ENCODE peak calls at places on chromosome 11, in four cellular contexts. H, P, T and M are unnamed samples.

GRCh38 chr11:80855975-80856524 is 1415.2 kb upstream of the TENM4 start:
- DNase-seq in H (no peak), P (no peak), T (no peak), M (no peak)

GRCh38 chr11:110088535-110089344 is 4.5 kb upstream of the ZC3H12C start:
- DNase-seq in H (no peak), P (no peak), T (no peak), M (no peak)

GRCh38 chr11:66327171-66328035 is 8.8 kb downstream of the RIN1 start:
- DNase-seq in H (no peak), P (no peak), T (no peak), M (no peak)

GRCh38 chr11:17773674-17774073 is 39.1 kb downstream of the KCNC1 start:
- DNase-seq in H (no peak), P (no peak), T (no peak), M (no peak)

GRCh38 chr11:131064373-131064991 is 148.2 kb upstream of the SNX19 start:
- DNase-seq in H (peak; percentile 82), P (peak; percentile 42), T (peak; percentile 5), M (peak; percentile 77)

GRCh38 chr11:35030716-35031213 is 108.2 kb upstream of the CD44 start:
- DNase-seq in H (no peak), P (no peak), T (no peak), M (no peak)

GRCh38 chr11:44681698-44682097 is 45.1 kb upstream of the TSPAN18 start:
- DNase-seq in H (no peak), P (no peak), T (no peak), M (peak; percentile 9)

GRCh38 chr11:17930544-17931144 is 82.2 kb downstream of the SERGEF start:
- DNase-seq in H (no peak), P (no peak), T (no peak), M (no peak)

GRCh38 chr11:31702966-31703365 is 108.2 kb downstream of the PAX6 start:
- DNase-seq in H (no peak), P (peak; percentile 16), T (no peak), M (no peak)

GRCh38 chr11:111185259-111185658 is 60.3 kb upstream of the POU2AF2 start:
- DNase-seq in H (no peak), P (no peak), T (no peak), M (no peak)

GRCh38 chr11:10876168-10876567 is 18.3 kb upstream of the ZBED5 start:
- DNase-seq in H (no peak), P (no peak), T (no peak), M (no peak)

GRCh38 chr11:42273977-42274376 is 814.5 kb upstream of the LRRC4C start:
- DNase-seq in H (no peak), P (no peak), T (no peak), M (no peak)

GRCh38 chr11:73244589-73245240 is 26.6 kb downstream of the P2RY2 start:
- DNase-seq in H (no peak), P (no peak), T (no peak), M (no peak)

GRCh38 chr11:76962583-76963416 is 71.4 kb upstream of the B3GNT6 start:
- DNase-seq in H (no peak), P (peak; percentile 95), T (peak; percentile 11), M (no peak)

GRCh38 chr11:114832532-114833125 is 154.3 kb downstream of the NXPE2 start:
- DNase-seq in H (no peak), P (no peak), T (no peak), M (no peak)

GRCh38 chr11:17300372-17300771 is 23.8 kb downstream of the NUCB2 start:
- DNase-seq in H (no peak), P (no peak), T (no peak), M (no peak)

GRCh38 chr11:3920148-3920852 is 64.8 kb downstream of the STIM1 start:
- DNase-seq in H (no peak), P (no peak), T (peak; percentile 57), M (no peak)

GRCh38 chr11:65594991-65595920 is at the start of gene KCNK7:
- DNase-seq in H (no peak), P (no peak), T (no peak), M (no peak)

GRCh38 chr11:119483341-119483880 is 60.4 kb upstream of the THY1 start:
- DNase-seq in H (no peak), P (no peak), T (no peak), M (no peak)

GRCh38 chr11:18379201-18379600 is 15.2 kb upstream of the LDHA start:
- DNase-seq in H (no peak), P (no peak), T (no peak), M (no peak)

GRCh38 chr11:12050911-12051667 is 42.7 kb upstream of the DKK3 start:
- DNase-seq in H (no peak), P (no peak), T (no peak), M (no peak)

GRCh38 chr11:110251837-110252236 is 44.6 kb downstream of the RDX start:
- DNase-seq in H (no peak), P (no peak), T (no peak), M (peak; percentile 9)

GRCh38 chr11:123100378-123101085 is 38.6 kb upstream of the HSPA8 start:
- DNase-seq in H (no peak), P (no peak), T (no peak), M (no peak)

GRCh38 chr11:123107945-123108344 is 46.0 kb upstream of the HSPA8 start:
- DNase-seq in H (no peak), P (no peak), T (no peak), M (no peak)

DNA sequence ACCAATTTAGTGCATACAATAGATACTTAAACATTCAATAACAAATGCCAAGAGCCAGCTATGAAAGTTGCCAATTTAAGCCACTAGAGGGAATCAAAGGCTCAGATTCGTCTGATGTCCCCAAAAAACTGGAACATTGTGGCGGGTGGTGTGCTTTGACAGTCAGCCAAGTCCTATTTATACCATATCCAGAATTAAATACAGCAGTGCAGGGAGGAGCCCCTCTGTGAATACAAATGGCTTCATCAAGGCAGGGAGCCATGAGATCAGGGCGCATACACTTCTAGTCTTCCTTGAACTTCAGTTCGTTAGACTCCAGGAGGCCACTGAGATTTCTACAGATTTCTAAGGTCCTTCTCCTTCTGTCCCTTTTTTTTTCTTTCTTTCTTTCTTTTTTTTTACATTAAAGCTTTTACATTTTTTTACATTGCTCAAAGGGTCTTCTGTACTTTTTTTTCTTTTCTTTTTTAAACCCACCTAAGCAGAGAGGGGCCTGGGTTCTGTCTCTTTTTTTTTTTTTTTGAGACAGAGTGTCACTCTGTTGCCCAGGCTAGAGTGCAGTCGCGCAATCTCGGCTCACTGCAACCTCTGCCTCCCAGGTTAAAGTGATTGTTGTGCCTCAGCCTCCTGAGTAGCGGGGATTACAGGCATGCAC is 41.5 kb upstream of the HSPA8 start:
- DNase-seq in H (no peak), P (peak; percentile 18), T (no peak), M (peak; percentile 73)
- TF ChIP-seq JUND in H (no peak), P (no peak), T (no peak), M (no peak)

GRCh38 chr11:1343391-1344055 is 34.1 kb upstream of the TOLLIP start:
- DNase-seq in H (no peak), P (no peak), T (no peak), M (no peak)

GRCh38 chr11:1342946-1343345 is 33.5 kb upstream of the TOLLIP start:
- DNase-seq in H (no peak), P (no peak), T (no peak), M (no peak)

GRCh38 chr11:1344056-1344635 is 34.7 kb upstream of the TOLLIP start:
- DNase-seq in H (no peak), P (no peak), T (no peak), M (no peak)

GRCh38 chr11:1340111-1340510 is 30.7 kb upstream of the TOLLIP start:
- DNase-seq in H (no peak), P (no peak), T (no peak), M (no peak)

GRCh38 chr11:1341928-1342524 is 32.6 kb upstream of the TOLLIP start:
- DNase-seq in H (no peak), P (no peak), T (no peak), M (no peak)
- TF ChIP-seq JUND in H (no peak), P (no peak), T (no peak), M (no peak)

GRCh38 chr11:60766547-60766946 is 9.9 kb downstream of the MS4A15 start:
- DNase-seq in H (no peak), P (no peak), T (no peak), M (no peak)
- TF ChIP-seq JUND in H (no peak), P (no peak), T (no peak), M (no peak)

DNA sequence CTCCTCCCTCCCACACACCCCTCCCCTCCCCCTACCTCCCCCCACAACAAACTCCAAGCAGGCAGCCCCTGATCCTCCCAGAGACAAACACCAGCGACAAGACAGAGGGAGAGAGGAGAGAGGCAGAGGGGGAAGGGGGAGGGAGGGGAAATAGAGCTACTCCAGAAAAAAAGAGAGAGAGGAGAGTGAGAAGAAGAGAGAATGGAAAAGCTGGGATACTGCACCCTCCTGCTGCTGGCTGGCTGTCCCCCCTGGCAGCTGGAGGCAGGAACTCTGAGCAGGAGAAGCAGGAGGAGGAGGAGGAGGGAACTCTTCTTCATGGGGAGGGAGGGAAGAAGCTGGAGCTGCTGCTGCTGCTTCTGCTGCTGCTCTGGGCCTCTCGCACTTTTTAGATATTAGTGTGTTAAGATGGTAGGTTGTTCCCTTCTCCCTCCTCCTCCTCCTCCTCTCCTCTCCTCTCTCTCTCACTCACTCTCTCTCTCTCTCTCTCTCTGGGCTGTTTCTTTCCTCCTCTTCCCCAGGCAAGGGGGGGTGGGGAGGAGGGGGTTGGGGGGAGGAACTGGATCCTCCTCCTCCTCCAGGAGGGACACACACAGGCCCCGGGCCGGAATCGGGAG is 435 bp downstream of the PHF21A start:
- DNase-seq in H (no peak), P (peak; percentile 41), T (no peak), M (peak; percentile 51)
- TF ChIP-seq JUND in H (no peak), P (no peak), T (no peak), M (no peak)

GRCh38 chr11:123856444-123856843 is 29.0 kb downstream of the TMEM225 start:
- DNase-seq in H (no peak), P (no peak), T (no peak), M (no peak)
- TF ChIP-seq JUND in H (no peak), P (no peak), T (no peak), M (no peak)